ENCODE peak calls at places on chromosome 6, in four cellular contexts. U is left ventricle myocardium inferior, T is A673, Q is brain microvascular endothelial cell. F is an unnamed sample. For H3K27me3, the result is how much of the 10 kb centered on the place peaks cover.

GRCh38 chr6:72464791-72465691 is 156.8 kb upstream of the KCNQ5 start:
- DNase-seq in Q (peak), T (no peak), U (no peak), F (peak)

GRCh38 chr6:165605901-165606739 is 56.9 kb downstream of the PDE10A start:
- DNase-seq in U (no peak), T (no peak), Q (no peak), F (no peak)

GRCh38 chr6:155241966-155242365 is 21.8 kb upstream of the CLDN20 start:
- DNase-seq in T (no peak), Q (no peak), U (no peak), F (no peak)

GRCh38 chr6:3610206-3610605 is 141.3 kb downstream of the PXDC1 start:
- DNase-seq in T (peak), U (no peak), Q (peak), F (peak)

GRCh38 chr6:52990342-52990741 is 4.7 kb downstream of the GSTA4 start:
- DNase-seq in T (no peak), Q (no peak), U (no peak), F (no peak)

GRCh38 chr6:97449437-97449966 is 166.5 kb upstream of the MMS22L start:
- DNase-seq in Q (no peak), T (no peak), U (no peak), F (no peak)

GRCh38 chr6:54094837-54095236 is 16.4 kb upstream of the MLIP start:
- DNase-seq in U (no peak), Q (no peak), T (no peak), F (no peak)

GRCh38 chr6:3045369-3045768 is 22.9 kb upstream of the RIPK1 start:
- DNase-seq in Q (no peak), T (no peak), U (no peak), F (no peak)

GRCh38 chr6:39568896-39569295 is 156.3 kb downstream of the KIF6 start:
- DNase-seq in U (no peak), Q (peak), T (peak), F (no peak)

GRCh38 chr6:17932362-17932852 is 55.0 kb downstream of the KIF13A start:
- DNase-seq in U (peak), Q (peak), T (no peak), F (peak)

DNA sequence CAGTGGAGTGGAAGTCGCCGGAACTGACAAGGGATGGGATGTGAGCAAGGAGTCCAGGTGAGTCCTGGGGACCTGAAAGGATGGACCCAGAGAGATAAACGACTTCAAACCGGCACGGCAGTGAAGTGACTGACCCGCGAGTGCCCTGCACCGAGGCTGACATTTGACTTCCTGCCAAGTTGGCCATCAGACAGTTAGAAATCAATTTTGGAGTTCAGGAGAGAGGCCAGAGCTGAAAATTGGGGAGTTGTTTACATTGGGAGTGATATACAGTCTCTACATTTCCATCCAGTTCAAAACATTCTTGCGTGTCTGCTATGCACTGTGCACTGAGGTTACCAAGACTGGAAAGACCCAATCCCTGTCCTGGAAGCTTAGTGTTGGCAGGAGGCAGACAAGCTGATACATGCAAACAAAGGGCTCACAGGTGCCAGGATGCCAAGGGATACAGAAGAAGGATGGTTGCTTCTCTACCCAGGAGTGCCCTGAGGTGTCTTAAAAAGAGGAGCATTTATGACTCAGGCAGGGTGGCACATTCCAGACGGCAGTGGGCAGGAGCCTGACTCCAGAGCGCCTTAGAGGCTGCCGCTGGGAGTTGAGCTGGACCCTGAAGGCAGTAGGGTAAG is 186.6 kb downstream of the MTHFD1L start:
- DNase-seq in Q (no peak), U (no peak), T (no peak), F (no peak)
- H3K4me3 ChIP-seq in Q (no peak), U (no peak), T (no peak), F (no peak)

DNA sequence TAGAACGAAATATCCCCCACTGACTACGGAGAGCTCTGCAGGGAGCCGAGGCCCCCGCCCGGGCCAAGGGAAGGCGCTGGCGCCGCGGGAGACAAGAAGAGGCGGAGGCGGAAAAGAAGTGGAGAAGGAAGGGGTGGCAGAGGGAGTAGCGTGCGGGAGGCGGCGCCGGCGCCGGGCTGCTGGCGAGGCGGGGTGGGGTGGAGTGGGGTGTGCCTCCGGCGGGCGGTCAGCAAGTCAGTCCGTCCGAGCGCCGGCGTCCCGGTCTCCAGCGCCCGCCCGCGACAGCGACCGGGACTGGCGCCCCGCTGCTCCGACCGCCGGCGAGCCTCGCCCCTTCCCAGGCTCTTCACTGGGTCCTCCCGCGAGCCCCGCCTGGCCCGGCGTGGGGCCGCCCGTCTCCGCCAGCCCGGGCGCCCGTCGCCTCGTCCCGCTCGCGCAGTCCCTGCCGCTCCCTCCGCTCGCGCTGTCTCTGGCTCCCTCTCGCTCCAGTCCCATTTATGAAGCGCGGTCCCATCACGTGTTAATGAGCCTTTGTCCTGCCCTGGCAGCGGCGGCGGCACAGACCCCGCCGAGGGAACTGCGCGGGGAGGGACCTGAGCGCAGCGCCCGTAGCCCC is at the start of gene CNR1:
- DNase-seq in U (peak), T (peak), Q (peak), F (peak)
- H3K27me3 ChIP-seq in U (half or more), T (half or more), Q (under half), F (under half)

GRCh38 chr6:37501632-37502466 is 2.2 kb upstream of the CCDC167 start:
- DNase-seq in U (no peak), Q (no peak), T (no peak), F (no peak)

GRCh38 chr6:37500294-37500608 is 558 bp upstream of the CCDC167 start:
- DNase-seq in T (no peak), U (no peak), Q (no peak), F (no peak)

GRCh38 chr6:37502703-37503485 is 3.2 kb upstream of the CCDC167 start:
- DNase-seq in Q (no peak), T (no peak), U (no peak), F (no peak)

GRCh38 chr6:37506479-37506878 is 6.8 kb upstream of the CCDC167 start:
- DNase-seq in U (no peak), T (no peak), Q (no peak), F (no peak)

DNA sequence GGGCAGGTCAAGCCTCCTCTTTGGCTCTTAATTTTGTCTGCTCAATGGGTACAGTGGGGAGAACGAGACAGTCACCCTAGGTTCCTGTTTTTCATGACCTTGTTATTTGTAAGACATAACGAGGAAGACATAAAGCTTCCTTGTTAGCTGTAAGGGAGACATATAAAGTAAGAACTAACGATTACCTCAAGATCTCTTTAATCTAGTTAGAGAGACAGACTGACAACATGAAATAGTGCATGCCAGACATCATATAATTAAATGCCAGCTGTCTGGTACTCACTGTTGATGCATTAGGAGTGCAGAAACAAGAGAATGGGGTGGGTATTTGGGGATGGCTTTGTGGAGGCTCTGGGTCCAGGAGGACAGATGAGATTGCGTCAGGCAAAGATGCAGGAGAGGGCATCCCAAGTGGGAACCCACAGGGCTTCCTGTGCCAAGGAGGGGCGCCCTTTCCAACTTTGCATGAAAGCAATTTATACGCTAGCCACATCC is 3.8 kb upstream of the CCDC167 start:
- DNase-seq in T (no peak), U (no peak), Q (no peak), F (no peak)
- H3K4me3 ChIP-seq in T (no peak), U (no peak), Q (no peak), F (no peak)

GRCh38 chr6:122753688-122754056 is 25.8 kb upstream of the FABP7 start:
- DNase-seq in Q (no peak), U (no peak), T (no peak), F (peak)
- H3K27me3 ChIP-seq in Q (under half), U (under half), T (under half), F (under half)

DNA sequence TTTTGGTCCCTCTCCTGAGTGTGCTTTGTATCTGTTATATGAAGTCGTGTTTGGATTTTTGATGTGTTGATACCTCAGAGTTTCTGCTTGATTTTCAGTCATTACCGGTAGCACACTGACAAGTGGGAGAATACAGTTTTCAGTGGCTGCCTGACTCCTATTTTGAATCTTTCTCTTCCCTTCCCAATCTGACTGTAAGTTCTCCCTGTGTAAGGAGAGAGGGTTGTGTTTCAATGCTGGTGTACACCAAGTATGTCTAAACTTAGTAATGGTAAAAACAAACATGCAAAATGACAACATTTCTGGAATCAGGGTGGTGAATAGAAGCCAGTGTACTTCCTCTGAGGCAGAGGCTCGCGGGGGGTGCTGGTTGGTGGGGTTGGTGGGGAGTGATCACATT is 103.4 kb downstream of the HIVEP1 start:
- DNase-seq in Q (no peak), U (no peak), T (no peak), F (no peak)
- H3K4me3 ChIP-seq in Q (no peak), U (no peak), T (no peak), F (no peak)

GRCh38 chr6:5081955-5082354 is 3.2 kb upstream of the PPP1R3G start:
- DNase-seq in T (no peak), U (no peak), Q (no peak), F (no peak)
- H3K27me3 ChIP-seq in T (under half), U (under half), Q (under half), F (under half)

GRCh38 chr6:100461920-100462295 is 2.8 kb downstream of the SIM1 start:
- DNase-seq in Q (no peak), T (no peak), U (no peak), F (no peak)

GRCh38 chr6:100462990-100463684 is 1.6 kb downstream of the SIM1 start:
- DNase-seq in T (no peak), U (no peak), Q (no peak), F (peak)

GRCh38 chr6:100463685-100464161 is 998 bp downstream of the SIM1 start:
- DNase-seq in Q (no peak), U (no peak), T (no peak), F (peak)

GRCh38 chr6:100461273-100461919 is 3.3 kb downstream of the SIM1 start:
- DNase-seq in U (no peak), Q (no peak), T (peak), F (peak)

GRCh38 chr6:100462396-100462795 is 2.3 kb downstream of the SIM1 start:
- DNase-seq in Q (no peak), U (no peak), T (no peak), F (no peak)
- H3K4me3 ChIP-seq in Q (no peak), U (no peak), T (no peak), F (peak)

DNA sequence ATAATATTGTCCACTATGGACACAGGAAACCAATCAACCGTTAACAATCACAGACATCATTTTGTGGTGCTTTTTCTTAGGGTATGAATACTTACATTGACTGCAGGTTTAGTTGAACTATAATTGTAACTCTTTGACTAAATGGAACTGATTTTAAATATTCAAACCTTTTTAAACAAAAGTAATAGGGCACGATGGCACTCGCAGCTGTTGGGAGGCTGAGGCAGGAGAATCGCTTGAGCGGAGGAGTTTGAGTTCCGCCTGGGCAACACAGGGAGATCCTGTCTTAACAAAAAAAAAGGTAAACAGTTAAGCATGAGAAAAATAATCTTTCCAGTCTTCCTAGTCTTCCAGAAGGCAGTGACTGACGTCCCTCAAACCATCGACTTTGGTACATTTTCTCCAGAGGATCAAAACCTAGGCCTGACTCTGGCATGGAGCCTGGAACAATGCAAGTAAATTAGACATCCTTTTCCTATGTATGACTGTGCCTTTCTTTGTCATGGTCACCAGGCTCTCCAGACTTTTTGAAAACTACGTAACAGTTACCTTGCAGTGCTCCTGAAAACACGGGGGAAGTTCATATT is 16.6 kb upstream of the PRDM13 start:
- DNase-seq in Q (no peak), U (no peak), T (no peak), F (no peak)
- H3K27me3 ChIP-seq in Q (half or more), U (half or more), T (under half), F (under half)

DNA sequence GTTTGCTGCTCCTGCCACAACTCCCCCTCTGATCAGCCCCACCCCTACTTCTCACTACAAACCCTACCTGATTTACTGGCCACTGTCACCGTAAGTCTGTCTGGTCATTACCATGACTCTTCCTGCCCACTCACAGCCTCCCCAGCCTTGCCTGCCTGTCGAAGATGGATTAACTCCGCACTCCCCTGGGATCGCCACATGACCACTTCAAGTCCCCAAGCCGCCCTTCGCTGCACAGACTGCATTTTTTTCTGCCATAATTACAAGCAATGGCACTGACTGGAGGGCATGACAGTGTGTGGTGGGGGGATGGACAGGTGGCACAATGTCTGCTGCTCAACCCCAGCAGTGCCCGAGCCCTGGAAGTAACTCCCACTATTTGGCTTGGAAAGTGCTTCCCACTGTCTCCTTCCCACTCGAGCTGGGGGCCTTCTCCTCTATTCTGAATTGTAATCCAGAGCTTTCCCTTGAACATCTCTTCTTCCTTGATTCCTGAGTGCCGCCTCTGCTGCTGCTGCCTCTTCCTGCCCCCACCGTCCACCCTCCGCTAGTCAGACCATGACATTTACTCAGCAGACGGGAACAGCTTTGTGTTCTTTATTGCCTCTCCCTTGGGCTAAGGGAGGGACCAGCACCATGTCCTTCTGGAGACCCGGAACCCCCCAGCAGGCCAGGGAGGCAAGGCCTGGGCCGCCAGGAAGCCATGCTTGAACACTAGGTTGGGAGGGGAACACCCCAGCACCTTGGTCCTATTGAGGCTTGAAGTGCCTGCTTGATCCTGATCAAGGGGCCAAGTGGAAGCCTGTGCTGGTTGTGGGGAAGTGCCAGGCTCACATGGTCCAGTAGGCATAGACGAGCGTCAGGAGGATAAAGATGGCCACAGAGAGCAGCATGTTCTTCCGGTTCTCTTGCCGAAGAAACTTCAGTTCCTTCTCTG is 17.1 kb downstream of the CCDC167 start:
- DNase-seq in U (no peak), T (no peak), Q (no peak), F (no peak)
- H3K4me3 ChIP-seq in U (no peak), T (no peak), Q (no peak), F (no peak)

DNA sequence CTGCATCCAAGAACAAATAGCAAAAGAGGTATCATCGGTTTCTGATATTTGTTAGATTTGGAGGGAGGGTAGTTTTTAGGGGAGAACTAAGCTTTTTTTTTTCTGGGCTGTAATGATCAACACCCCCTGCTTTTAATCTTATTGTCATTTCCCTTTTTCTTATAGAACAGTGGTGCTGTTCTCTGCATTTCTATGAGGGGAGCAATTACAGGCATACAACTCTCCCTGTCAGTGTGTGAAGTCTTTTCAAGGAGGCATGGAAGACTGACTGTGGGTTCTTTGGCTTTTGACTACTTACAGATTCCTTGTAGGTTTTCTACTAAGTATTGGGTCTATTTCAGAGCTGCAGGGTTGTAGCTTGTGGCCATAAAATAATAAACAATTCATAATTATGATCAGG is 632.3 kb downstream of the TFAP2B start:
- DNase-seq in U (no peak), Q (no peak), T (no peak), F (no peak)
- H3K27me3 ChIP-seq in U (under half), Q (under half), T (under half), F (under half)